ENCODE peak calls at places on chromosomes 6 and 20, in seven cellular contexts. D is choroid plexus epithelial cell, Y is left lung, J is cardiac muscle cell, F is kidney, S is fibroblast of lung, H is OCI-LY7. C is an unnamed sample.

GRCh38 chr20:52624270-52624669 is 347.9 kb upstream of the TSHZ2 start:
- DNase-seq in D (no peak), F (no peak), Y (no peak), S (no peak), J (no peak), H (no peak), C (no peak)

GRCh38 chr6:143607959-143608358 is 69.8 kb upstream of the PHACTR2 start:
- DNase-seq in D (no peak), Y (no peak), H (no peak), J (peak), S (peak), F (no peak), C (no peak)

GRCh38 chr6:108948252-108948651 is 100.0 kb downstream of the ARMC2 start:
- DNase-seq in H (no peak), J (no peak), S (no peak), D (no peak), F (peak), Y (no peak), C (no peak)

GRCh38 chr6:2744206-2744771 is 6.4 kb downstream of the MYLK4 start:
- DNase-seq in Y (no peak), F (peak), H (no peak), S (peak), J (no peak), D (peak), C (no peak)

GRCh38 chr6:170124836-170125235 is 166.0 kb downstream of the DLL1 start:
- DNase-seq in J (no peak), Y (peak), S (no peak), F (peak), H (no peak), D (no peak), C (no peak)

GRCh38 chr6:97068211-97068610 is 143.7 kb downstream of the KLHL32 start:
- DNase-seq in Y (no peak), D (peak), S (peak), H (peak), F (no peak), J (peak), C (peak)

GRCh38 chr20:20979934-20980333 is 126.2 kb downstream of the LINC00237 start:
- DNase-seq in J (no peak), D (no peak), Y (no peak), H (no peak), F (no peak), S (no peak), C (no peak)

GRCh38 chr6:105432797-105433196 is 29.9 kb upstream of the PREP start:
- DNase-seq in J (no peak), F (no peak), H (no peak), S (peak), D (peak), Y (no peak), C (peak)

GRCh38 chr6:82862543-82862942 is 203.1 kb downstream of the UBE3D start:
- DNase-seq in J (no peak), F (no peak), D (peak), S (peak), Y (no peak), H (no peak), C (peak)

GRCh38 chr6:16803294-16804006 is 42.2 kb upstream of the ATXN1 start:
- DNase-seq in Y (no peak), S (peak), D (peak), J (peak), F (peak), H (no peak), C (no peak)

GRCh38 chr6:178119-178518 is 114.2 kb upstream of the DUSP22 start:
- DNase-seq in H (no peak), S (no peak), Y (no peak), J (no peak), D (no peak), F (no peak), C (no peak)

GRCh38 chr6:55777461-55777860 is 97.9 kb downstream of the BMP5 start:
- DNase-seq in F (no peak), H (no peak), S (no peak), J (no peak), D (peak), Y (no peak), C (no peak)

GRCh38 chr6:128395596-128395995 is 124.8 kb downstream of the PTPRK start:
- DNase-seq in D (no peak), Y (no peak), H (no peak), S (no peak), J (no peak), F (no peak), C (no peak)

GRCh38 chr20:25622450-25623224 is 1.2 kb downstream of the NANP start:
- DNase-seq in D (peak), Y (no peak), H (no peak), J (no peak), S (peak), F (no peak), C (no peak)

GRCh38 chr6:21800948-21801438 is 207.4 kb downstream of the SOX4 start:
- DNase-seq in Y (no peak), J (no peak), H (no peak), F (no peak), D (peak), S (peak), C (no peak)

GRCh38 chr20:58308680-58309527 is 611 bp upstream of the RAB22A start:
- DNase-seq in H (peak), S (peak), Y (peak), D (peak), J (peak), F (peak), C (no peak)

GRCh38 chr20:37539956-37540455 is 12.3 kb upstream of the BLCAP start:
- DNase-seq in Y (no peak), S (no peak), H (no peak), F (no peak), D (no peak), J (no peak), C (no peak)

GRCh38 chr20:9573598-9573997 is 59.2 kb downstream of the LAMP5 start:
- DNase-seq in Y (no peak), H (no peak), J (no peak), S (no peak), D (no peak), F (no peak), C (no peak)

GRCh38 chr6:142855877-142856606 is 88.9 kb downstream of the HIVEP2 start:
- DNase-seq in S (no peak), D (no peak), J (no peak), F (no peak), Y (no peak), H (no peak), C (no peak)

GRCh38 chr6:52571099-52571755 is 5.6 kb downstream of the TRAM2 start:
- DNase-seq in D (no peak), H (no peak), S (no peak), F (no peak), Y (no peak), J (no peak), C (no peak)

GRCh38 chr6:167501831-167502385 is 177.0 kb downstream of the TTLL2 start:
- DNase-seq in H (no peak), D (peak), Y (no peak), S (no peak), F (no peak), J (peak), C (no peak)

GRCh38 chr6:138563650-138564049 is 64.4 kb upstream of the NHSL1 start:
- DNase-seq in H (no peak), Y (no peak), J (no peak), S (no peak), F (no peak), D (no peak), C (no peak)

GRCh38 chr20:20666359-20666758 is 46.1 kb downstream of the RALGAPA2 start:
- DNase-seq in J (no peak), F (no peak), D (peak), S (no peak), H (no peak), Y (no peak), C (no peak)

GRCh38 chr6:159819932-159820640 is 20.0 kb downstream of the PNLDC1 start:
- DNase-seq in J (no peak), Y (no peak), D (peak), H (peak), F (no peak), S (no peak), C (no peak)

DNA sequence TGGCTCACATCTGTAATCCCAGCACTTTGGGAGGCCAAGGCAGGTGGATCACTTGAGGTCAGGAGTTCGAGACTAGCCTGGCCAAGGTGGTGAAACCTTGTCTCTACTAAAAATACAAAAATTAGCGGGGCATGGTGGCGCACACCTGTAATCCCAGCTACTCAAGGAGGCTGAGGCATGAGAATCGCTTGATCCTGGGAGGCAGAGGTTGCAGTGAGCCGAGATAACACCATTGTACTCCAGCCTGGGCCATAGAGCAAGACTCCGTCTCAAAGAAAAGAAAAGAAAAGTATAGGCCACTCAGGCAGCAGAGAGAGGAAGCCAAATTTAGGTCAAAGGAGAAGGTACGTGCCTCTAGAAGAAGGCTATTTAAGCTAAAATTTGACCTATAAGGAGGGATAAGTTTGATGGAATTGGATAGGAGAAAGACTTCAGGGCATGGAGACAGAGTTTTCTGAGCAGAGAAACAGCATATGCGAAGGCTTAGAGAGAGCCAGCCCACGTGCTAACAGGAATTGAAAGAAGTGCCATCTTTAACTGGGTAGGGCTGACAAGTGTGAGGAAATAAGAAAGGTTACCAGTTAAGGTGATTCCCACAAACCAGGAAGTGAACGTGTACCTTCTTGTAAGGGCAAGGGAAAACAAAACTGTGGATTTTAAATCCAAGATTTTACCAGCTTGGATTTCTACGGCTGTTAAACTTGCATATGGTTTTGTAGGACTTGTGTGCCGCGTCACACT is 113.8 kb downstream of the IPCEF1 start:
- DNase-seq in S (no peak), D (no peak), J (no peak), H (no peak), Y (no peak), F (no peak), C (no peak)
- H3K4me3 ChIP-seq in S (no peak), D (no peak), J (no peak), H (no peak), Y (no peak), F (no peak), C (no peak)

DNA sequence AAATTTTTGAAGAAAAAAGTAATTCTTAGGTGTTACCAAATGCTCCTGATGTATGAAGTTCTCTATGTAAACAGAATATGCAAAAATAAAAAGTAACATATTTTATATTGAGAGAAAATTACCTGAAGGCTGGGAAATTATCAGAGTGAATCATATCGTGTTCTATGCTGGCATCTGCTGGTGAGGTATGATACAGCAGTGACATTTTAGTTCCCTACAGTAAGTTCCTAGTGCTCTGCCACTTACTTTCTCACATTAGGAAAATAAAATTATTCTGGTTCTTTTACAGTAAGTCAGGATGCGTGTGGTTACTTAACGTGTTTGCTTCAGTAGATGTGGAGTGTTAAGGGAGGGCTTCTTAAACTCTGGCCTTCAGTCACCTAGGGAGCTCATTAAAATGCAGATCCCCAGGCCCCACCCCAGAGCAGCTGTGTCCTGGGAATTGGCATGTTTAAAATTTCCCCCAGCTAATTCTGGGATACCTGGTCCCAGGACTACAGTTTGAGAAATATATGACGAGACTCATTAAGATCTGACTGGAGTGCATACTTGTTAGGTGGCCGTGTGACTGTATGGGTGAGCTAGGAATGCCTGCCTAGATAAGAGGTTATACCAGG is 3.2 kb downstream of the ACTR5 start:
- DNase-seq in H (peak), J (no peak), F (no peak), Y (no peak), D (peak), S (peak), C (no peak)
- TF ChIP-seq CTCF in H (peak), J (peak), F (peak), Y (peak), D (peak), S (peak), C (peak)

GRCh38 chr6:50845499-50846108 is 26.9 kb downstream of the TFAP2B start:
- DNase-seq in H (no peak), Y (no peak), J (no peak), F (peak), D (no peak), S (no peak), C (no peak)
- H3K4me3 ChIP-seq in H (no peak), Y (no peak), J (no peak), F (no peak), D (no peak), S (no peak), C (no peak)

GRCh38 chr6:161141173-161141572 is 132.7 kb downstream of the AGPAT4 start:
- DNase-seq in H (no peak), S (peak), Y (no peak), J (no peak), F (no peak), D (peak), C (no peak)

GRCh38 chr6:161138545-161139303 is 135.1 kb downstream of the AGPAT4 start:
- DNase-seq in Y (no peak), H (no peak), F (no peak), S (no peak), J (no peak), D (no peak), C (no peak)

GRCh38 chr6:161140554-161140875 is 133.3 kb downstream of the AGPAT4 start:
- DNase-seq in D (no peak), S (no peak), F (no peak), J (no peak), Y (no peak), H (no peak), C (no peak)

GRCh38 chr6:161139304-161139765 is 134.5 kb downstream of the AGPAT4 start:
- DNase-seq in D (no peak), Y (no peak), S (no peak), J (no peak), F (no peak), H (no peak), C (no peak)

DNA sequence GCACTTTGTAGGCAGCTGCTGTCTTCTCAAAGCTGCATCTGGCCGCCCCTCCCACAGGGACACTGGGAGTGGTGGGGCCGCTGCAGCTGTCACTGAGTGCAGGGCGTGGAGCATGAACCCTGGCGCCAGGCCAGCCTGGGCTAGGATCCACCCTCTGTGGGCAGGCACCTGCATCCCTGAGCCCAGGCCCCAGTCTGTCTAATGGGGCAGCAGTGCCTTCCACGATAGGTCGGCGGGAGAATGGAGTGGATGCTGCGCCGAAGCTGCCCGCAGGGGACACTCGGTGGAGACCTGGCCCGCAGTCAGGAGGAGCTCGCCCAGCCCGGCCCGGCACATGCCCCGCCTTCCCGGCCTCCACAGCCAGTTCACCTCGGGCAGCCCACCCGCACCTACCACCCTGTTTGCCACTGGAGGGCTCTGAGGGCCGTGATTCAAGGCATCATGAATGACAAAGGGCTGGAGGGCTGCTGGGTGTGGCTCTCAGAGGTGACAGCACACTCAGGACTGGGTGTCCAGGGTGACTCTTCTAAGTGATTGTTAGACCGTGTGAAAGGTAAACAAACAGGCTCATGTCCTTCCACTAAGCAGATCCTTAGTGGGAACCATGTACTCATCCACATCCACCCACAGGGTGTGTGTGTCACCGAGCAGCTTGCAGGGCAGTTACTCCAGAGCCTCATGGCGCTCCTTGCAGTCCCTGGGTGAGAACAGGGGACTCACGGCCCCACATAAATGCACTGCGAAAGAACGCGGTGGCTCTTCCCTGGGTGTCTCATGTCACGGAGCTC is 133.9 kb downstream of the AGPAT4 start:
- DNase-seq in J (no peak), Y (no peak), H (no peak), S (peak), F (no peak), D (no peak), C (no peak)
- TF ChIP-seq CTCF in J (no peak), Y (no peak), H (no peak), S (no peak), F (no peak), D (no peak), C (no peak)

GRCh38 chr20:41692479-41693135 is 74.4 kb upstream of the CHD6 start:
- DNase-seq in S (peak), D (peak), F (peak), Y (peak), H (peak), J (peak), C (no peak)

GRCh38 chr20:41696428-41696827 is 78.3 kb upstream of the CHD6 start:
- DNase-seq in J (no peak), S (no peak), H (no peak), D (no peak), F (no peak), Y (no peak), C (no peak)

GRCh38 chr20:41697861-41698559 is 79.8 kb upstream of the CHD6 start:
- DNase-seq in F (no peak), H (peak), S (peak), D (peak), J (peak), Y (no peak), C (no peak)

GRCh38 chr20:41693136-41693979 is 75.2 kb upstream of the CHD6 start:
- DNase-seq in D (peak), Y (peak), S (peak), F (peak), H (peak), J (peak), C (peak)

GRCh38 chr20:41694796-41695195 is 76.6 kb upstream of the CHD6 start:
- DNase-seq in S (no peak), Y (no peak), H (no peak), J (no peak), D (no peak), F (no peak), C (no peak)
- H3K4me3 ChIP-seq in S (no peak), Y (no peak), H (peak), J (no peak), D (no peak), F (no peak), C (no peak)

DNA sequence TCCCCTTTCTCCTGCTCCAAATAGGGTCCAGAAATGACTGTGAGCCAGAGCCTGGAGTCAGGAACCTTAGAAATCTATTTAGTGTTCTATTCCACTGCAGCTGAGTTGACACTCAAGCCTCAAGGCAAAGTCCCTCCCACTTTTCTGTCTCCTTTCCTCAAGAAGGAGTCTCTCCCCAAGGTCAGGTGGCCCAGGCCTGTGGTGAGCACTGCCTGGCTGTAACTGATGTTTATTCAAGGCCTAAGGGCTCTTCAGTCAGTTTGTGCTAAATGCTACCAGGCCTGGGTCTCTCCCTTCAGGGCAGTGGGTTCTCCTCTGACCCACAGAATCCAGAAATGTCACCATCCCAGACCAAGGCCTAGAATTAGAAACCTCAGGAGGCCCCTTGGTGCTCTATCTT is 1042.9 kb upstream of the EPHA7 start:
- DNase-seq in D (no peak), Y (no peak), J (no peak), H (no peak), F (peak), S (no peak), C (no peak)
- TF ChIP-seq CTCF in D (no peak), Y (no peak), J (no peak), H (no peak), F (no peak), S (no peak), C (no peak)

GRCh38 chr6:32095338-32096086 is 13.6 kb downstream of the TNXB start:
- DNase-seq in H (no peak), Y (no peak), J (no peak), F (no peak), S (no peak), D (no peak), C (no peak)

GRCh38 chr6:32092760-32093497 is 16.2 kb downstream of the TNXB start:
- DNase-seq in F (no peak), J (no peak), D (peak), H (no peak), S (peak), Y (peak), C (no peak)

GRCh38 chr6:32096394-32097258 is 12.5 kb downstream of the TNXB start:
- DNase-seq in H (no peak), D (no peak), F (no peak), S (no peak), J (no peak), Y (no peak), C (no peak)

GRCh38 chr6:32096087-32096393 is 13.1 kb downstream of the TNXB start:
- DNase-seq in Y (no peak), F (no peak), S (no peak), D (no peak), H (no peak), J (no peak), C (no peak)
- H3K4me3 ChIP-seq in Y (no peak), F (no peak), S (no peak), D (no peak), H (no peak), J (no peak), C (no peak)

GRCh38 chr20:45392733-45393132 is 14.6 kb upstream of the TP53TG5 start:
- DNase-seq in H (no peak), F (no peak), Y (no peak), J (no peak), D (no peak), S (no peak), C (no peak)
- TF ChIP-seq CTCF in H (peak), F (no peak), Y (no peak), J (no peak), D (peak), S (no peak), C (no peak)

GRCh38 chr6:7617954-7618764 is 28.2 kb downstream of the SNRNP48 start:
- DNase-seq in D (peak), J (no peak), H (no peak), F (no peak), Y (peak), S (peak), C (peak)
- H3K4me3 ChIP-seq in D (no peak), J (no peak), H (no peak), F (no peak), Y (no peak), S (no peak), C (no peak)

DNA sequence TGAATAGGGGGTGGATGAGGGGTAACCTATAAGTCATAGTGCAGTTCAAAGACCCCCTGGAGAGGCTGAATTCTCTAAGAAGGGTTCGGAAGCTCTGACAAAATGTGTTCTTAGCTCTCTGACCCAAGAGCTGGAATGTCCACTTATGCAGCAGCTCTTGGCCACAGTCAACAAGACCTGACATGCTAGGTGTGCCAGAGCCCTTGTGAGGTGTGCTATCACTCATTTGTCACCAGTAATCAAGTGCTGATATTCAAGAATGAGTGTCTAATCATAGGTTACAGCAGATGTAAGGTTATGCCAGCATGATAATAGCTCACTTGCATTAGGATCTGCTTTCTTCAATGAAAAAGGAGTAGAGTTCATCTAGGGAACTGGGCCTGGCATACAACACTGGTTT is 28.1 kb downstream of the TOMM6 start:
- DNase-seq in F (no peak), Y (no peak), J (no peak), S (no peak), D (no peak), H (no peak), C (no peak)
- TF ChIP-seq CTCF in F (no peak), Y (no peak), J (no peak), S (no peak), D (no peak), H (no peak), C (no peak)

C was measured in AG09309.